ENCODE peak calls at places on chromosomes 16 and 17, in four cellular contexts. P, X, N and R are unnamed samples.

GRCh38 chr17:4980644-4981216 is 6.7 kb downstream of the CAMTA2 start:
- DNase-seq in X (peak), P (peak), N (no peak), R (no peak)

GRCh38 chr17:20995164-20995872 is 47.5 kb downstream of the USP22 start:
- DNase-seq in P (no peak), X (no peak), N (no peak), R (no peak)

GRCh38 chr16:474420-475122 is 49.1 kb downstream of the RAB11FIP3 start:
- DNase-seq in X (no peak), N (no peak), P (no peak), R (no peak)

GRCh38 chr17:77735341-77736206 is 222.9 kb upstream of the TNRC6C start:
- DNase-seq in X (no peak), N (no peak), P (no peak), R (peak)

GRCh38 chr17:1491406-1492248 is 859 bp downstream of the MYO1C start:
- DNase-seq in X (no peak), N (peak), P (no peak), R (peak)

GRCh38 chr17:61519139-61519538 is 66.9 kb downstream of the TBX4 start:
- DNase-seq in N (no peak), P (no peak), X (no peak), R (no peak)

GRCh38 chr16:78570409-78571141 is 471.1 kb downstream of the WWOX start:
- DNase-seq in X (no peak), N (no peak), P (no peak), R (no peak)

GRCh38 chr17:50630524-50631194 is 4.0 kb upstream of the ABCC3 start:
- DNase-seq in X (peak), P (no peak), N (no peak), R (no peak)

GRCh38 chr16:726438-727290 is at the start of the genes CCDC78 and HAGHL:
- DNase-seq in N (peak), X (peak), P (peak), R (peak)

GRCh38 chr17:31452101-31452500 is 60.6 kb downstream of the RAB11FIP4 start:
- DNase-seq in P (peak), N (no peak), X (no peak), R (no peak)

GRCh38 chr17:258045-258734 is 76.7 kb upstream of the DOC2B start:
- DNase-seq in N (no peak), P (no peak), X (no peak), R (peak)

GRCh38 chr17:66221343-66221742 is 7.9 kb downstream of the APOH start:
- DNase-seq in P (no peak), X (no peak), N (no peak), R (no peak)

GRCh38 chr16:48347980-48348379 is 37.2 kb downstream of the SIAH1 start:
- DNase-seq in N (no peak), P (no peak), X (no peak), R (no peak)

GRCh38 chr16:81693467-81694303 is 85.4 kb upstream of the PLCG2 start:
- DNase-seq in P (peak), N (no peak), X (no peak), R (no peak)

GRCh38 chr16:35565626-35566025 is 2106.2 kb downstream of the TP53TG3F start:
- DNase-seq in P (no peak), X (no peak), N (no peak), R (no peak)

GRCh38 chr17:8192070-8192815 is 2.3 kb upstream of the BORCS6 start:
- DNase-seq in P (peak), X (peak), N (no peak), R (peak)

GRCh38 chr17:74768069-74768762 is 7.9 kb downstream of the NAT9 start:
- DNase-seq in P (peak), X (no peak), N (peak), R (no peak)

GRCh38 chr16:54620197-54620596 is 310.5 kb upstream of the IRX5 start:
- DNase-seq in P (no peak), N (no peak), X (no peak), R (no peak)

GRCh38 chr16:7397901-7398300 is 65.3 kb downstream of the RBFOX1 start:
- DNase-seq in P (no peak), X (no peak), N (no peak), R (no peak)

GRCh38 chr16:22355487-22355908 is 18.9 kb downstream of the CDR2 start:
- DNase-seq in P (no peak), N (no peak), X (no peak), R (no peak)

GRCh38 chr17:76408037-76408849 is 23.8 kb downstream of the SPHK1 start:
- DNase-seq in X (peak), N (no peak), P (peak), R (peak)

GRCh38 chr17:21380659-21381058 is 4.5 kb downstream of the KCNJ12 start:
- DNase-seq in P (no peak), X (no peak), N (no peak), R (no peak)

GRCh38 chr16:66662445-66663194 is 33.9 kb downstream of the CMTM4 start:
- DNase-seq in X (peak), N (no peak), P (peak), R (no peak)

GRCh38 chr17:67995568-67996191 is 589 bp downstream of the C17orf58 start:
- DNase-seq in X (no peak), P (no peak), N (no peak), R (peak)

GRCh38 chr17:2965621-2966275 is 97.7 kb downstream of the OR1D5 start:
- DNase-seq in N (no peak), P (peak), X (no peak), R (no peak)

GRCh38 chr17:5630434-5630833 is 46.1 kb upstream of the NLRP1 start:
- DNase-seq in X (peak), N (no peak), P (peak), R (no peak)

GRCh38 chr17:309361-309888 is 43.2 kb downstream of the RPH3AL start:
- DNase-seq in X (peak), N (peak), P (no peak), R (no peak)

GRCh38 chr17:82358467-82359350 is at the start of gene TEX19:
- DNase-seq in X (no peak), N (no peak), P (no peak), R (no peak)

GRCh38 chr16:67304006-67304405 is 22.5 kb downstream of the KCTD19 start:
- DNase-seq in N (no peak), P (no peak), X (no peak), R (no peak)

GRCh38 chr16:10605636-10606035 is 25.2 kb upstream of the EMP2 start:
- DNase-seq in X (no peak), P (no peak), N (no peak), R (no peak)

GRCh38 chr17:42908872-42909700 is 8.5 kb downstream of the G6PC1 start:
- DNase-seq in N (no peak), P (peak), X (no peak), R (no peak)

GRCh38 chr17:73784015-73784603 is 139.9 kb upstream of the SDK2 start:
- DNase-seq in P (no peak), N (no peak), X (no peak), R (no peak)

GRCh38 chr17:64455993-64456885 is 7.3 kb downstream of the MILR1 start:
- DNase-seq in P (no peak), N (no peak), X (no peak), R (no peak)

GRCh38 chr16:15604460-15605390 is 38.2 kb downstream of the MARF1 start:
- DNase-seq in P (no peak), X (no peak), N (no peak), R (no peak)
- TF ChIP-seq POLR2A in P (no peak), X (no peak), N (no peak), R (no peak)

GRCh38 chr16:72787130-72787518 is 260.8 kb downstream of the ZFHX3 start:
- DNase-seq in P (no peak), X (no peak), N (no peak), R (no peak)

GRCh38 chr16:72786606-72787005 is 261.3 kb downstream of the ZFHX3 start:
- DNase-seq in P (no peak), X (no peak), N (no peak), R (no peak)

GRCh38 chr16:72783716-72784320 is 264.1 kb downstream of the ZFHX3 start:
- DNase-seq in N (no peak), P (peak), X (no peak), R (no peak)

GRCh38 chr16:72787519-72788268 is 260.2 kb downstream of the ZFHX3 start:
- DNase-seq in P (peak), N (peak), X (peak), R (peak)

GRCh38 chr16:72785886-72786285 is 262.0 kb downstream of the ZFHX3 start:
- DNase-seq in N (no peak), P (peak), X (no peak), R (no peak)
- TF ChIP-seq POLR2A in N (no peak), P (no peak), X (no peak), R (no peak)

GRCh38 chr16:71845639-71846431 is at the start of gene ATXN1L:
- DNase-seq in N (peak), P (peak), X (peak), R (peak)
- TF ChIP-seq POLR2A in N (peak), P (peak), X (peak), R (peak)

DNA sequence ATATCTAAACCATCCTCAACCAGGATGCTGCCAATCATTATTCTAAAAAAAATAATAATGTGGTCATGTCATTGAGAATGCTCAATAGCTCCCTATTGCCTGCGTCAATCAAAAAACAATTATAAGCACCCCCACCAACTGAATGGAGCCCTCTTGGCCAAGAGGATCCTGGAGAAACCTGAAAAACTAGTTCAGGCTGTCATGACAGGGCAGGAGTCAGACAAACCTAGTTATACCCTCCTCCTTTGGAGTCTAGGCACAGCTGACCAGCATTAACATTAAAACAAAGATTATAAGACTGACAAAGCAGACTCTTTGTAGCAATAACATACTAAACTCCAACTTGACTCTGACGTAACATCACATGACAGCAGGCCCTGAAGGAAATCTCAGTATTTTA is 119.2 kb upstream of the CCL2 start:
- DNase-seq in P (no peak), X (no peak), N (no peak), R (no peak)
- TF ChIP-seq POLR2A in P (no peak), X (no peak), N (no peak), R (no peak)

GRCh38 chr16:2075631-2076030 is 27.8 kb downstream of the TSC2 start:
- DNase-seq in X (no peak), N (no peak), P (no peak), R (no peak)

GRCh38 chr16:2077696-2078095 is 29.9 kb downstream of the TSC2 start:
- DNase-seq in N (no peak), X (no peak), P (no peak), R (no peak)

GRCh38 chr16:2077016-2077415 is 29.2 kb downstream of the TSC2 start:
- DNase-seq in N (no peak), P (no peak), X (no peak), R (no peak)

GRCh38 chr16:2078096-2078495 is 30.3 kb downstream of the TSC2 start:
- DNase-seq in P (no peak), X (no peak), N (no peak), R (no peak)

GRCh38 chr16:2076072-2076865 is 28.5 kb downstream of the TSC2 start:
- DNase-seq in N (no peak), P (no peak), X (no peak), R (no peak)
- TF ChIP-seq POLR2A in N (no peak), P (no peak), X (no peak), R (no peak)

DNA sequence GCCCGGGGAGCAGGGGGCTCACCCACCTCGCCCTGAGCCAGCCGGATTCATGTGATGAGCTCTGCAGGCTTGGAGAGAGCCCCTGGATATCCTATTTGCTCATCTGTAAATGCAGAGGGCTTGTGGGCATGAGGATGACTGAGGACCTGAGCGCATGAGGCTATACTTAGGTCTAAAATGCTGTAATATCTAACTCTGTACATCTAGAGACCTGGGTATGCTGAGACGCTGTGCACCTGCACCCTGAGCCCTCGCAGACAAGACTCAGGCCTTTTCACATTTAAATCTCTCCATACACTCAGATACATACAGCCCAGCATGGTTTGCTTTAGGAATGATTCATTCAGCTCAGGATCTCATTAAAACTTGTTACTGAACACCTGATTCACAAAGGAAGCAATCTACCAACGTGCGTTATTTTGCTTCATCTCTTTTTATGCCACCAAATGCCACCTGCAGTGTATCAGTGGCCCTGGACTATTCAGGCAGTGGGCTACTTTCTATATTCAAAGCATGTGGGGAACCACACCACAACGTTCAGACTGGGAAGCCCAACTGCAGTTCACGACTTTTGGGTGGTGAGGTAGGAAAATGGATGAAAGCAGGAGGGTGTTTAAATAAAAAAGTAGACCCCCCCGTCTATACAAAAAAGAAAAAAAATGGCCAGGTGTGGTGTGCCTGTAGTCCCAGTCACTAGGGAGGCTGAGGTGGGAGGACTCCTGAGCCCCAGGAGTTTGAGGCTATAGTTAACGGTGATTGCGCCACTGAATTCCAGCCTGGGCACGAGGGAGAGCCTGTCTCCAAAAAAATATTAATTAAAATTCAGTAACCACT is 12.0 kb downstream of the USP7 start:
- DNase-seq in X (no peak), P (no peak), N (no peak), R (no peak)
- TF ChIP-seq POLR2A in X (no peak), P (no peak), N (no peak), R (no peak)

DNA sequence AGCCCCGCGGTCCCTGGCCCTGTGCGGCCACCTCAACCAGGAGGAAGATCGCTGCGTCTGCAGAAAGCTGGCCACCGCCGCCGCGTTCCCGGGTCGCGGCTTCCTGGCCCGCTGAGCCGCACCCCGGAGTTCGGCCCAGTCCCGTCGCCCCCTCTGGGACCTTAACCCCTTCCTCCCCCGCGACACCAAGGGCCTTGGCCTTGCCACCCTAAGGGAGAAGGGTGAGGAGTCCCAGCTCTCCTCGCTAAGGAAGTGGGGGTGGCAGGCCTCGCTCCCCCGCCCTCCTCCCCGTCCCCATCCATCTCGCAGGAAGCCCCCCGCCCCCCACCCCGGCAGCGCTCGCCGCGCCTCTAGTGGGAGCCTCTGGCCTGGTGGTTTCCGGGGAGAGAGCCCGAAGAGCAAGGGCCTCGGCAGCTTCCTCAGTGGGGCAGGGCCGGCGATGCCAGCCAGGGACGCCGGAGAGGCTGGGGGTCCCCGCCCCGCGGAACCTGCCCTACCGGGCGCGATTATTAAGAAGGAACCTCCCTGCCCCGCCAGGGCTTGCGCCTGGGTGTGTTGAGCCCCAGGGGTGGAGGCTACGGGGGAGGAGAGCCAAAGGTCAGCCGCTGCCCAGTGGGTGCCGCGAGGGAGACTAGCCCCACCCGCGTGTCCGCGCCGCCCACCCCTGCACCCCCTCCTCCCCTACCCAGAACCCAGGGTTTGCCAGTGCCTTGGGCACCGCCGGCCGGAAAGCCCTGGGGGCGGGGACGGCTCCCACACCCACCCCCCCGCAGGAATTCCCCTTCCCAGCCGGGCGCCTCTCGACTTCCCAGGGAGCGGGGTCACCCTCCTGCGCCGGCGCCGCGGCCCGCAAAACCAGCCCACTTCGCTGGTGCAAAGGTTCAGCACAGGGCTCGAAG is 6.8 kb downstream of the CBX4 start:
- DNase-seq in P (no peak), X (no peak), N (peak), R (no peak)
- TF ChIP-seq POLR2A in P (no peak), X (no peak), N (no peak), R (no peak)

GRCh38 chr16:84819644-84820304 is at the start of gene CRISPLD2:
- DNase-seq in X (peak), N (peak), P (peak), R (peak)
- TF ChIP-seq POLR2A in X (no peak), N (peak), P (peak), R (peak)